ENCODE peak calls at places on chromosome 15, in seven cellular contexts. One of them, this sample, is unnamed.

GRCh38 chr15:100335335-100335999 is 6.3 kb downstream of the ADAMTS17 start:
- DNase-seq in suprapubic skin: no peak
- DNase-seq in sigmoid colon: no peak
- DNase-seq in spleen: no peak
- DNase-seq in stomach: no peak
- DNase-seq in breast epithelium: no peak
- DNase-seq in GM12891: no peak
- DNase-seq in this sample: no peak

GRCh38 chr15:59751552-59752413 is 62.7 kb upstream of the BNIP2 start:
- DNase-seq in suprapubic skin: no peak
- DNase-seq in sigmoid colon: no peak
- DNase-seq in spleen: no peak
- DNase-seq in stomach: no peak
- DNase-seq in breast epithelium: no peak
- DNase-seq in GM12891: no peak
- DNase-seq in this sample: no peak

GRCh38 chr15:92848852-92849598 is 51.1 kb upstream of the CHD2 start:
- DNase-seq in suprapubic skin: no peak
- DNase-seq in sigmoid colon: no peak
- DNase-seq in spleen: no peak
- DNase-seq in stomach: no peak
- DNase-seq in breast epithelium: no peak
- DNase-seq in GM12891: no peak
- DNase-seq in this sample: peak

GRCh38 chr15:74302821-74303359 is 64.6 kb downstream of the CYP11A1 start:
- DNase-seq in suprapubic skin: no peak
- DNase-seq in sigmoid colon: peak
- DNase-seq in spleen: no peak
- DNase-seq in stomach: peak
- DNase-seq in breast epithelium: no peak
- DNase-seq in GM12891: peak
- DNase-seq in this sample: peak

GRCh38 chr15:63605816-63606215 is 8.6 kb downstream of the FBXL22 start:
- DNase-seq in suprapubic skin: no peak
- DNase-seq in sigmoid colon: no peak
- DNase-seq in spleen: peak
- DNase-seq in stomach: no peak
- DNase-seq in breast epithelium: no peak
- DNase-seq in GM12891: peak
- DNase-seq in this sample: no peak

GRCh38 chr15:98439523-98439942 is 208.8 kb upstream of the IGF1R start:
- DNase-seq in suprapubic skin: no peak
- DNase-seq in sigmoid colon: no peak
- DNase-seq in spleen: no peak
- DNase-seq in stomach: no peak
- DNase-seq in breast epithelium: no peak
- DNase-seq in GM12891: no peak
- DNase-seq in this sample: no peak

GRCh38 chr15:64895285-64896065 is 16.2 kb upstream of the ANKDD1A start:
- DNase-seq in suprapubic skin: no peak
- DNase-seq in sigmoid colon: no peak
- DNase-seq in spleen: no peak
- DNase-seq in stomach: peak
- DNase-seq in breast epithelium: no peak
- DNase-seq in GM12891: peak
- DNase-seq in this sample: no peak

GRCh38 chr15:62391565-62392262 is 226.6 kb upstream of the C2CD4B start:
- DNase-seq in suprapubic skin: no peak
- DNase-seq in sigmoid colon: peak
- DNase-seq in spleen: peak
- DNase-seq in stomach: peak
- DNase-seq in breast epithelium: peak
- DNase-seq in GM12891: peak
- DNase-seq in this sample: peak

GRCh38 chr15:63250312-63250965 is 27.0 kb upstream of the APH1B start:
- DNase-seq in suprapubic skin: no peak
- DNase-seq in sigmoid colon: no peak
- DNase-seq in spleen: no peak
- DNase-seq in stomach: no peak
- DNase-seq in breast epithelium: no peak
- DNase-seq in GM12891: no peak
- DNase-seq in this sample: no peak

GRCh38 chr15:73771380-73772095 is 18.4 kb upstream of the INSYN1 start:
- DNase-seq in suprapubic skin: no peak
- DNase-seq in sigmoid colon: no peak
- DNase-seq in spleen: no peak
- DNase-seq in stomach: no peak
- DNase-seq in breast epithelium: no peak
- DNase-seq in GM12891: no peak
- DNase-seq in this sample: no peak

GRCh38 chr15:31276596-31277298 is 49.9 kb upstream of the KLF13 start:
- DNase-seq in suprapubic skin: peak
- DNase-seq in sigmoid colon: peak
- DNase-seq in spleen: peak
- DNase-seq in stomach: peak
- DNase-seq in breast epithelium: peak
- DNase-seq in GM12891: no peak
- DNase-seq in this sample: no peak

GRCh38 chr15:56243117-56243773 is 434 bp downstream of the RFX7 start:
- DNase-seq in suprapubic skin: peak
- DNase-seq in sigmoid colon: peak
- DNase-seq in spleen: peak
- DNase-seq in stomach: peak
- DNase-seq in breast epithelium: no peak
- DNase-seq in GM12891: no peak
- DNase-seq in this sample: peak

GRCh38 chr15:77637851-77638402 is 5.2 kb upstream of the LINGO1 start:
- DNase-seq in suprapubic skin: no peak
- DNase-seq in sigmoid colon: no peak
- DNase-seq in spleen: no peak
- DNase-seq in stomach: no peak
- DNase-seq in breast epithelium: no peak
- DNase-seq in GM12891: no peak
- DNase-seq in this sample: no peak

GRCh38 chr15:49468440-49468839 is 45.4 kb downstream of the FGF7 start:
- DNase-seq in suprapubic skin: no peak
- DNase-seq in sigmoid colon: no peak
- DNase-seq in spleen: no peak
- DNase-seq in stomach: no peak
- DNase-seq in breast epithelium: no peak
- DNase-seq in GM12891: no peak
- DNase-seq in this sample: no peak

GRCh38 chr15:74130089-74130848 is at the start of gene ISLR2:
- DNase-seq in suprapubic skin: no peak
- DNase-seq in sigmoid colon: no peak
- DNase-seq in spleen: no peak
- DNase-seq in stomach: no peak
- DNase-seq in breast epithelium: no peak
- DNase-seq in GM12891: no peak
- DNase-seq in this sample: no peak

GRCh38 chr15:39605146-39605545 is 24.3 kb downstream of the THBS1 start:
- DNase-seq in suprapubic skin: no peak
- DNase-seq in sigmoid colon: no peak
- DNase-seq in spleen: no peak
- DNase-seq in stomach: no peak
- DNase-seq in breast epithelium: no peak
- DNase-seq in GM12891: no peak
- DNase-seq in this sample: no peak

GRCh38 chr15:92645731-92646130 is 9.8 kb downstream of the FAM174B start:
- DNase-seq in suprapubic skin: no peak
- DNase-seq in sigmoid colon: no peak
- DNase-seq in spleen: no peak
- DNase-seq in stomach: no peak
- DNase-seq in breast epithelium: no peak
- DNase-seq in GM12891: no peak
- DNase-seq in this sample: no peak

GRCh38 chr15:25545017-25545416 is 106.2 kb upstream of the UBE3A start:
- DNase-seq in suprapubic skin: no peak
- DNase-seq in sigmoid colon: no peak
- DNase-seq in spleen: no peak
- DNase-seq in stomach: no peak
- DNase-seq in breast epithelium: no peak
- DNase-seq in GM12891: no peak
- DNase-seq in this sample: no peak

GRCh38 chr15:60237411-60237810 is 160.4 kb downstream of the ANXA2 start:
- DNase-seq in suprapubic skin: no peak
- DNase-seq in sigmoid colon: no peak
- DNase-seq in spleen: no peak
- DNase-seq in stomach: no peak
- DNase-seq in breast epithelium: no peak
- DNase-seq in GM12891: no peak
- DNase-seq in this sample: no peak

GRCh38 chr15:68389936-68390790 is 41.8 kb downstream of the ITGA11 start:
- DNase-seq in suprapubic skin: peak
- DNase-seq in sigmoid colon: peak
- DNase-seq in spleen: no peak
- DNase-seq in stomach: peak
- DNase-seq in breast epithelium: no peak
- DNase-seq in GM12891: no peak
- DNase-seq in this sample: peak

GRCh38 chr15:54719325-54719724 is 477.4 kb downstream of the RSL24D1 start:
- DNase-seq in suprapubic skin: no peak
- DNase-seq in sigmoid colon: no peak
- DNase-seq in spleen: no peak
- DNase-seq in stomach: no peak
- DNase-seq in breast epithelium: no peak
- DNase-seq in GM12891: no peak
- DNase-seq in this sample: no peak

GRCh38 chr15:88664151-88664778 is 25.4 kb downstream of the ISG20 start:
- DNase-seq in suprapubic skin: no peak
- DNase-seq in sigmoid colon: peak
- DNase-seq in spleen: no peak
- DNase-seq in stomach: peak
- DNase-seq in breast epithelium: no peak
- DNase-seq in GM12891: no peak
- DNase-seq in this sample: no peak

GRCh38 chr15:82936966-82937647 is 15.4 kb downstream of the HOMER2 start:
- DNase-seq in suprapubic skin: no peak
- DNase-seq in sigmoid colon: no peak
- DNase-seq in spleen: peak
- DNase-seq in stomach: no peak
- DNase-seq in breast epithelium: no peak
- DNase-seq in GM12891: no peak
- DNase-seq in this sample: no peak

GRCh38 chr15:25022233-25022632 is 67.4 kb downstream of the SNRPN start:
- DNase-seq in suprapubic skin: no peak
- DNase-seq in sigmoid colon: no peak
- DNase-seq in spleen: no peak
- DNase-seq in stomach: no peak
- DNase-seq in breast epithelium: no peak
- DNase-seq in GM12891: no peak
- DNase-seq in this sample: no peak

GRCh38 chr15:67731112-67731761 is 94.1 kb upstream of the SKOR1 start:
- DNase-seq in suprapubic skin: no peak
- DNase-seq in sigmoid colon: no peak
- DNase-seq in spleen: no peak
- DNase-seq in stomach: no peak
- DNase-seq in breast epithelium: no peak
- DNase-seq in GM12891: no peak
- DNase-seq in this sample: no peak

GRCh38 chr15:66452971-66453580 is 44.5 kb downstream of the SNAPC5 start:
- DNase-seq in suprapubic skin: no peak
- DNase-seq in sigmoid colon: no peak
- DNase-seq in spleen: no peak
- DNase-seq in stomach: no peak
- DNase-seq in breast epithelium: no peak
- DNase-seq in GM12891: no peak
- DNase-seq in this sample: no peak

GRCh38 chr15:22978691-22979068 is 1.5 kb downstream of the CYFIP1 start:
- DNase-seq in suprapubic skin: no peak
- DNase-seq in sigmoid colon: peak
- DNase-seq in spleen: no peak
- DNase-seq in stomach: no peak
- DNase-seq in breast epithelium: no peak
- DNase-seq in GM12891: no peak
- DNase-seq in this sample: no peak

GRCh38 chr15:64209680-64210334 is 47.0 kb upstream of the PPIB start:
- DNase-seq in suprapubic skin: no peak
- DNase-seq in sigmoid colon: no peak
- DNase-seq in spleen: no peak
- DNase-seq in stomach: no peak
- DNase-seq in breast epithelium: no peak
- DNase-seq in GM12891: no peak
- DNase-seq in this sample: no peak

GRCh38 chr15:31261266-31262142 is 65.1 kb upstream of the KLF13 start:
- DNase-seq in suprapubic skin: peak
- DNase-seq in sigmoid colon: peak
- DNase-seq in spleen: peak
- DNase-seq in stomach: peak
- DNase-seq in breast epithelium: peak
- DNase-seq in GM12891: no peak
- DNase-seq in this sample: no peak

GRCh38 chr15:85800460-85801123 is 5.9 kb upstream of the KLHL25 start:
- DNase-seq in suprapubic skin: no peak
- DNase-seq in sigmoid colon: peak
- DNase-seq in spleen: no peak
- DNase-seq in stomach: peak
- DNase-seq in breast epithelium: peak
- DNase-seq in GM12891: no peak
- DNase-seq in this sample: no peak
- TF ChIP-seq POLR2AphosphoS5 in suprapubic skin: peak
- TF ChIP-seq POLR2AphosphoS5 in sigmoid colon: no peak
- TF ChIP-seq POLR2AphosphoS5 in spleen: no peak
- TF ChIP-seq POLR2AphosphoS5 in stomach: peak
- TF ChIP-seq POLR2AphosphoS5 in breast epithelium: no peak
- TF ChIP-seq POLR2AphosphoS5 in GM12891: no peak
- TF ChIP-seq POLR2AphosphoS5 in this sample: no peak

DNA sequence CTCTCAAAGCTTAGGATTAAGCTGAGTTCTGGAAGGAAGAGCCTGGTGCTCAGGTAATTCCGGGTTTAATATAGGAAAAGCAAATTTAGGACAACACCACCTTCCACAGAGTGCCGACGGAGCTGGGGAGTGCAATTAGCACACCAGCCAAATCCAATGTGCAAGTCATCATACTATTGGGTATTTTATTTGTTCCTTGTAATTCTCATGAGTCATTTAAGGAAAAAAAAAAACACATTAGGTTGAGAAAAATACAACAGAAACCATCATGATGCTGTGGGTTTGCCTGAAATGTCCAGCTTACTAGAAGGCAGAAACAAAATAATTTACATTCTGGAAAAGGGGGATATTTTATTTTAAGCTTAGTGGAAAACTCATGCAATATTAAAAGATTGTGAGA is 271.8 kb downstream of the OCA2 start:
- DNase-seq in suprapubic skin: no peak
- DNase-seq in sigmoid colon: no peak
- DNase-seq in spleen: no peak
- DNase-seq in stomach: no peak
- DNase-seq in breast epithelium: no peak
- DNase-seq in GM12891: no peak
- DNase-seq in this sample: no peak
- TF ChIP-seq POLR2AphosphoS5 in suprapubic skin: no peak
- TF ChIP-seq POLR2AphosphoS5 in sigmoid colon: no peak
- TF ChIP-seq POLR2AphosphoS5 in spleen: no peak
- TF ChIP-seq POLR2AphosphoS5 in stomach: no peak
- TF ChIP-seq POLR2AphosphoS5 in breast epithelium: no peak
- TF ChIP-seq POLR2AphosphoS5 in GM12891: no peak
- TF ChIP-seq POLR2AphosphoS5 in this sample: no peak

GRCh38 chr15:57591822-57592367 is at the start of gene MYZAP:
- DNase-seq in suprapubic skin: no peak
- DNase-seq in sigmoid colon: no peak
- DNase-seq in spleen: peak
- DNase-seq in stomach: peak
- DNase-seq in breast epithelium: no peak
- DNase-seq in GM12891: peak
- DNase-seq in this sample: peak
- TF ChIP-seq POLR2AphosphoS5 in suprapubic skin: no peak
- TF ChIP-seq POLR2AphosphoS5 in sigmoid colon: peak
- TF ChIP-seq POLR2AphosphoS5 in spleen: peak
- TF ChIP-seq POLR2AphosphoS5 in stomach: peak
- TF ChIP-seq POLR2AphosphoS5 in breast epithelium: no peak
- TF ChIP-seq POLR2AphosphoS5 in GM12891: no peak
- TF ChIP-seq POLR2AphosphoS5 in this sample: no peak

GRCh38 chr15:37756407-37756806 is 178.0 kb upstream of the TMCO5A start:
- DNase-seq in suprapubic skin: no peak
- DNase-seq in sigmoid colon: no peak
- DNase-seq in spleen: no peak
- DNase-seq in stomach: no peak
- DNase-seq in breast epithelium: no peak
- DNase-seq in GM12891: no peak
- DNase-seq in this sample: no peak
- TF ChIP-seq POLR2AphosphoS5 in suprapubic skin: no peak
- TF ChIP-seq POLR2AphosphoS5 in sigmoid colon: no peak
- TF ChIP-seq POLR2AphosphoS5 in spleen: no peak
- TF ChIP-seq POLR2AphosphoS5 in stomach: no peak
- TF ChIP-seq POLR2AphosphoS5 in breast epithelium: no peak
- TF ChIP-seq POLR2AphosphoS5 in GM12891: no peak
- TF ChIP-seq POLR2AphosphoS5 in this sample: no peak

This sample was measured in GM12892.